ENCODE peak calls at places on chromosomes 1 and 21, in five cellular contexts. G is M059J; B is activated naive CD8-positive, alpha-beta T cell treated with anti-CD3 and anti-CD28 coated beads for 36 hours; J is ovary; H is cardiac fibroblast. S is an unnamed sample.

GRCh38 chr21:33419538-33420123 is 16.4 kb downstream of the IFNGR2 start:
- DNase-seq in G (peak; percentile 70), B (no peak), J (no peak), H (peak; percentile 88), S (no peak)

GRCh38 chr1:64212023-64212422 is 8.6 kb downstream of the UBE2U start:
- DNase-seq in G (peak; percentile 62), B (no peak), J (no peak), H (peak; percentile 81), S (no peak)

GRCh38 chr1:3378411-3379208 is 75.9 kb upstream of the ARHGEF16 start:
- DNase-seq in G (no peak), B (no peak), J (no peak), H (no peak), S (no peak)

GRCh38 chr1:3705341-3705950 is 46.8 kb upstream of the CCDC27 start:
- DNase-seq in G (no peak), B (no peak), J (no peak), H (no peak), S (no peak)

GRCh38 chr1:228463559-228464455 is 23.4 kb upstream of the RNF187 start:
- DNase-seq in G (peak; percentile 29), B (peak; percentile 79), J (no peak), H (peak; percentile 20), S (peak; percentile 21)

GRCh38 chr1:38500352-38500751 is 359.2 kb downstream of the RRAGC start:
- DNase-seq in G (no peak), B (no peak), J (no peak), H (no peak), S (no peak)

GRCh38 chr1:218347316-218347712 is 2.2 kb downstream of the TGFB2 start:
- DNase-seq in G (peak; percentile 73), B (no peak), J (peak; percentile 56), H (peak; percentile 60), S (no peak)

GRCh38 chr1:41819069-41819468 is 99.7 kb downstream of the HIVEP3 start:
- DNase-seq in G (no peak), B (no peak), J (no peak), H (no peak), S (no peak)

GRCh38 chr1:32817815-32818786 is 648 bp downstream of the S100PBP start:
- DNase-seq in G (peak; percentile 84), B (peak; percentile 41), J (peak; percentile 70), H (peak; percentile 51), S (no peak)

GRCh38 chr1:167973832-167974231 is 37.0 kb upstream of the MPC2 start:
- DNase-seq in G (no peak), B (no peak), J (no peak), H (no peak), S (no peak)

GRCh38 chr1:160548183-160548582 is 25.1 kb upstream of the SLAMF6 start:
- DNase-seq in G (no peak), B (no peak), J (no peak), H (no peak), S (no peak)

GRCh38 chr1:47386268-47386667 is 29.8 kb upstream of the FOXE3 start:
- DNase-seq in G (no peak), B (no peak), J (no peak), H (no peak), S (no peak)

GRCh38 chr1:61616830-61617229 is 108.1 kb downstream of the TM2D1 start:
- DNase-seq in G (peak; percentile 23), B (no peak), J (no peak), H (no peak), S (no peak)

GRCh38 chr21:41477641-41478318 is 30.2 kb downstream of the TMPRSS2 start:
- DNase-seq in G (peak; percentile 59), B (no peak), J (no peak), H (no peak), S (no peak)

GRCh38 chr1:51607676-51608075 is 9.2 kb upstream of the OSBPL9 start:
- DNase-seq in G (peak; percentile 69), B (no peak), J (no peak), H (peak; percentile 28), S (no peak)

GRCh38 chr1:36638268-36638667 is 155.6 kb upstream of the CSF3R start:
- DNase-seq in G (peak; percentile 43), B (no peak), J (no peak), H (peak; percentile 5), S (no peak)

GRCh38 chr1:244854865-244855578 is 9.3 kb downstream of the HNRNPU start:
- DNase-seq in G (no peak), B (no peak), J (no peak), H (no peak), S (no peak)

GRCh38 chr1:181737056-181737455 is 253.7 kb downstream of the CACNA1E start:
- DNase-seq in G (no peak), B (no peak), J (no peak), H (no peak), S (no peak)